ENCODE peak calls at places on chromosome 10, in six cellular contexts. G, Y, J, I, X and U are unnamed samples.

GRCh38 chr10:126119591-126119990 is 223.2 kb downstream of the FANK1 start:
- DNase-seq in G (no peak), Y (no peak), J (peak; percentile 56), I (peak; percentile 41), X (no peak), U (no peak)

GRCh38 chr10:7529638-7530037 is 118.8 kb upstream of the SFMBT2 start:
- DNase-seq in G (peak; percentile 12), Y (no peak), J (peak; percentile 5), I (peak; percentile 56), X (no peak), U (peak; percentile 8)

GRCh38 chr10:63007112-63007511 is 126.0 kb upstream of the NRBF2 start:
- DNase-seq in G (no peak), Y (no peak), J (no peak), I (no peak), X (no peak), U (no peak)

GRCh38 chr10:44995914-44996633 is 4.6 kb upstream of the ZNF22 start:
- DNase-seq in G (peak; percentile 59), Y (no peak), J (peak; percentile 43), I (no peak), X (no peak), U (peak; percentile 39)

GRCh38 chr10:30825022-30825421 is 195.5 kb upstream of the LYZL2 start:
- DNase-seq in G (no peak), Y (no peak), J (no peak), I (no peak), X (no peak), U (no peak)

GRCh38 chr10:126243976-126244375 is 144.3 kb downstream of the ADAM12 start:
- DNase-seq in G (no peak), Y (no peak), J (peak; percentile 99), I (no peak), X (no peak), U (no peak)

GRCh38 chr10:131838921-131839320 is 61.9 kb upstream of the PPP2R2D start:
- DNase-seq in G (no peak), Y (no peak), J (no peak), I (no peak), X (no peak), U (no peak)

GRCh38 chr10:48625013-48625412 is 20.1 kb upstream of the ARHGAP22 start:
- DNase-seq in G (no peak), Y (no peak), J (peak; percentile 59), I (no peak), X (no peak), U (no peak)

GRCh38 chr10:97494863-97495506 is 3.2 kb downstream of the MMS19 start:
- DNase-seq in G (no peak), Y (no peak), J (no peak), I (no peak), X (no peak), U (no peak)